ENCODE peak calls at places on chromosome 1, in eight cellular contexts. M, H, C, A, O, V, Z and E are unnamed samples.

GRCh38 chr1:178004926-178005391 is 35.1 kb upstream of the SEC16B start:
- DNase-seq in C (no peak), Z (no peak), O (peak; percentile 8), M (no peak), V (no peak), H (no peak), A (no peak), E (peak; percentile 9)

GRCh38 chr1:205842177-205842576 is 7.8 kb downstream of the PM20D1 start:
- DNase-seq in A (no peak), O (no peak), V (no peak), C (peak; percentile 53), Z (no peak), M (no peak), H (no peak), E (no peak)

GRCh38 chr1:147077081-147077480 is 95.2 kb downstream of the PRKAB2 start:
- DNase-seq in A (no peak), C (no peak), Z (peak; percentile 33), V (no peak), M (no peak), O (no peak), H (no peak), E (no peak)

GRCh38 chr1:243628476-243628907 is 221.6 kb downstream of the AKT3 start:
- DNase-seq in O (no peak), M (peak; percentile 69), C (no peak), Z (no peak), H (no peak), V (no peak), A (no peak), E (no peak)

GRCh38 chr1:48254254-48254653 is 31.7 kb downstream of the SLC5A9 start:
- DNase-seq in H (no peak), O (no peak), A (no peak), V (no peak), M (no peak), C (no peak), Z (no peak), E (no peak)

GRCh38 chr1:159946242-159947187 is 1.1 kb upstream of the IGSF9 start:
- DNase-seq in O (no peak), V (no peak), C (no peak), H (no peak), A (no peak), M (no peak), Z (no peak), E (no peak)

GRCh38 chr1:94316183-94316582 is 78.8 kb upstream of the ARHGAP29 start:
- DNase-seq in C (no peak), A (no peak), V (no peak), O (no peak), M (peak; percentile 43), Z (no peak), H (no peak), E (no peak)

GRCh38 chr1:204341380-204341779 is 18.3 kb downstream of the PLEKHA6 start:
- DNase-seq in V (no peak), C (no peak), H (no peak), Z (no peak), O (no peak), M (peak; percentile 16), A (no peak), E (no peak)

GRCh38 chr1:47207811-47208373 is 18.1 kb upstream of the PDZK1IP1 start:
- DNase-seq in O (no peak), V (no peak), C (no peak), H (no peak), Z (no peak), A (no peak), M (no peak), E (peak; percentile 28)

DNA sequence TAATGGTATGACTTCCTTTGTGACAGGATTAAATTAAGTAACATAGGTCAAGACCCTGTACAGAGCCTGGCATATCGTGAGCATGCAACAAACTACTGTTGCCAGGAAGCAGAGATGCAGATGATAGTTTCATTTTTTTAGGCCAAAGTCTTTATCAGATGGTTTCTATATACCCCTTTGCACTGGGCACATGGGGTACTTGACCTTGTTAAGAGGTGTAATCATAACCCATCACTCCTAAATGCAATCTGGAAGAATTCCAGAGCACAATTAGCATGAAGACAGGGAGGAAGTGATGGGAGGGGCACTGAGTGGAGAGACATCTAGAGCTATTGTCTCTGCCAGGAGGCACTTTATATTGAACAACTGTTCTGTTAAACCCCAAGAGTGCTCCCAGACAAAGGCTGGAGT is 22.1 kb downstream of the ZBTB17 start:
- DNase-seq in A (no peak), Z (peak; percentile 30), C (peak; percentile 79), O (no peak), V (no peak), H (no peak), M (no peak), E (peak; percentile 35)
- H3K4me1 ChIP-seq in A (peaks cover 26% of the 10 kb centered on the region), Z (peaks cover 38% of the 10 kb centered on the region), C (peaks cover 87% of the 10 kb centered on the region), O (peaks cover 32% of the 10 kb centered on the region), V (peaks cover 61% of the 10 kb centered on the region), H (peaks cover 33% of the 10 kb centered on the region), M (peaks cover 11% of the 10 kb centered on the region), E (peaks cover 79% of the 10 kb centered on the region)

GRCh38 chr1:21763236-21763635 is 19.7 kb downstream of the USP48 start:
- DNase-seq in M (no peak), O (no peak), Z (peak; percentile 30), A (no peak), C (no peak), H (no peak), V (no peak), E (no peak)

GRCh38 chr1:21759818-21760217 is 23.1 kb downstream of the USP48 start:
- DNase-seq in V (no peak), C (no peak), H (no peak), Z (no peak), A (no peak), O (no peak), M (no peak), E (no peak)

GRCh38 chr1:21763694-21764419 is 19.1 kb downstream of the USP48 start:
- DNase-seq in M (no peak), H (no peak), A (no peak), O (no peak), Z (no peak), C (no peak), V (no peak), E (peak; percentile 41)

GRCh38 chr1:21761052-21761451 is 21.9 kb downstream of the USP48 start:
- DNase-seq in H (no peak), Z (no peak), M (no peak), A (no peak), O (no peak), C (no peak), V (no peak), E (no peak)

DNA sequence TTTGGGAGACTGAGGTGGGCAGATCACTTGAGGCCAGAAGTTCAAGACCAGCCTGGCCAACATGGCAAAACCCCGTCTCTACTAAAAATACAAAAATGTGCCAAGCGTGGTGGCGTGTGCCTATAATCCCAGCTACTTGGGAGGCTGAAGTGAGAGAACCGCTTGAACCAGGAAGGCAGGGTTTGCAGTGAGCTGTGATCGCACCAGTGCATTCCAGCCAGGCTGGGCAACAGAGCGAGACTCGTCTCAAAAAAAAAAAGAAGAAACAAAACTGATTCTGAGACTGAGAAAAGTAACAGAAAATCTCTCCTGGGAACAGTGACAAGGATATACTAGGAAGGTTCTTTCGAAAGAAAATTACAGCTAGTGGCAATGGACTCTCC is 20.9 kb downstream of the USP48 start:
- DNase-seq in H (no peak), O (no peak), A (peak; percentile 84), V (no peak), C (no peak), Z (no peak), M (no peak), E (no peak)
- H3K79me2 ChIP-seq in H (peaks cover 13% of the 10 kb centered on the region), O (peaks cover 94% of the 10 kb centered on the region), A (peaks cover 96% of the 10 kb centered on the region), V (peaks cover 97% of the 10 kb centered on the region), C (peaks cover 91% of the 10 kb centered on the region), Z (peaks cover 99% of the 10 kb centered on the region), M (peaks cover 66% of the 10 kb centered on the region), E (peaks cover 89% of the 10 kb centered on the region)

DNA sequence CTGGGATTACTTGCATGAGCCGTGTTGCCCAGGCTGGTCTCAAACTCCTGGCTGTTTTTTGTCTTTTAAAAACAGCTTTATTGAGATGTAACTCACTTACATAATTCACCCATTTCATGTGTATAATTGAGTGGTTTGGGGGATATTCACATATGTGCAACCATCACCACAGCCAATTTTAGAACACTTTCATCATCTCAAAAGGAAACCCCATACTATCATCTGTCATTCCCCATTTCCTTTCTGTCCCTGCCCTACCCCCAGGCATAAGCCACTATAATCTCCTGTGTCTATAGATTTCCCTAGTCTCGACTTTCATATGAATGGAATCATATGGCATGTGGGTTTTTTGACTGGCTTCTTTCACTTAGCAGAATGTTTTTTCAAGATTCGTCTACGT is 43.3 kb downstream of the GPR137B start:
- DNase-seq in Z (no peak), A (no peak), O (no peak), C (no peak), H (no peak), M (no peak), V (no peak), E (no peak)
- TF ChIP-seq POLR2AphosphoS5 in Z (no peak), A (no peak), O (no peak), C (no peak), H (no peak), M (no peak), V (no peak), E (no peak)

DNA sequence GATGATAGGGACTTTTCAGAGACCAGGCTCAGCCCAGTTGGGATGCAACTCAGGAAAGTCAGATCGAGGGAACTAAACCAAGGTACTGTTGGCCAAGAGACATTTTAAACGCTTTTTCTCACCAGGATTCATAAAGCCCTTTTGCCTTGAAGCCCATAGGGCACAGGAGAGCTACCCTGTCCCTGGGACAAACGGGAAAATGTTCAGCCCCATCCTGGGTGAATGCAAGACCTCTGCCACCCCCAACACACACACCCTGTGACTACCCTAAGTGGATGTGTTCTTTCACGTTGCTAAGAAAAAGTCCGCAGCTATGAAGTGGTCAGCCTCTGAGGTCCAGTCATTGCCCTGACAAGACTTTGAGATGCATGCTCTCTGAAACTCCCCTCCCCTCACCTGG is 58.4 kb downstream of the ITPKB start:
- DNase-seq in V (no peak), Z (no peak), C (no peak), M (no peak), A (no peak), H (no peak), O (no peak), E (no peak)
- H3K4me1 ChIP-seq in V (peaks cover 4% of the 10 kb centered on the region), Z (peaks cover 15% of the 10 kb centered on the region), C (peaks cover 13% of the 10 kb centered on the region), M (peaks cover 5% of the 10 kb centered on the region), A (peaks cover 57% of the 10 kb centered on the region), H (peaks cover 19% of the 10 kb centered on the region), O (peaks cover 3% of the 10 kb centered on the region), E (peaks cover 12% of the 10 kb centered on the region)